ENCODE peak calls at places on chromosomes 16 and 17, in six cellular contexts. D, P, E, O, H and V are unnamed samples.

GRCh38 chr16:49672753-49673152 is 183.2 kb downstream of the ZNF423 start:
- DNase-seq in P (no peak), E (no peak), H (no peak), O (no peak), D (no peak), V (no peak)

GRCh38 chr16:48607056-48607825 is 2.7 kb downstream of the N4BP1 start:
- DNase-seq in H (no peak), D (no peak), E (peak), P (no peak), O (no peak), V (peak)

GRCh38 chr17:28993013-28993600 is 12.7 kb downstream of the SEZ6 start:
- DNase-seq in O (no peak), D (no peak), H (no peak), P (no peak), E (no peak), V (no peak)

GRCh38 chr17:66354981-66355380 is 52.6 kb downstream of the PRKCA start:
- DNase-seq in P (no peak), H (no peak), E (peak), D (no peak), O (no peak), V (no peak)

GRCh38 chr17:80769516-80769915 is 222.1 kb upstream of the CHMP6 start:
- DNase-seq in D (no peak), P (no peak), H (no peak), E (no peak), O (no peak), V (no peak)

GRCh38 chr16:17529982-17530760 is 59.4 kb upstream of the XYLT1 start:
- DNase-seq in H (no peak), D (peak), O (no peak), P (no peak), E (no peak), V (no peak)

GRCh38 chr17:57662021-57662420 is 83.1 kb downstream of the CCDC182 start:
- DNase-seq in D (no peak), E (no peak), H (no peak), P (no peak), O (no peak), V (no peak)

GRCh38 chr17:58312021-58312630 is 16.5 kb downstream of the TSPOAP1 start:
- DNase-seq in D (no peak), E (no peak), H (peak), P (no peak), O (no peak), V (no peak)

GRCh38 chr16:11557811-11558210 is 28.9 kb downstream of the LITAF start:
- DNase-seq in D (no peak), E (no peak), H (no peak), O (no peak), P (no peak), V (no peak)

GRCh38 chr16:65908568-65908967 is 457.9 kb upstream of the CDH5 start:
- DNase-seq in O (no peak), E (no peak), P (no peak), D (no peak), H (peak), V (no peak)

GRCh38 chr16:22739077-22739476 is 74.9 kb upstream of the HS3ST2 start:
- DNase-seq in D (no peak), H (no peak), O (no peak), E (no peak), P (no peak), V (no peak)

GRCh38 chr16:89722392-89723278 is 1.3 kb downstream of the ZNF276 start:
- DNase-seq in P (peak), H (no peak), E (peak), D (peak), O (peak), V (peak)

GRCh38 chr17:32962320-32962707 is 29.3 kb upstream of the SPACA3 start:
- DNase-seq in E (no peak), O (no peak), P (no peak), H (no peak), D (no peak), V (no peak)

GRCh38 chr16:57045694-57046381 is 46.5 kb upstream of the CPNE2 start:
- DNase-seq in H (peak), D (no peak), O (peak), E (peak), P (peak), V (peak)

GRCh38 chr16:11681526-11681925 is 13.3 kb downstream of the SNN start:
- DNase-seq in E (no peak), D (peak), O (no peak), H (no peak), P (no peak), V (no peak)

GRCh38 chr16:27561216-27561615 is 11.3 kb downstream of the KATNIP start:
- DNase-seq in D (no peak), H (no peak), E (no peak), O (no peak), P (peak), V (no peak)

GRCh38 chr16:770411-770810 is 9.9 kb downstream of the MSLN start:
- DNase-seq in O (no peak), P (no peak), D (no peak), E (no peak), H (no peak), V (no peak)

GRCh38 chr17:57604771-57605733 is 140.0 kb downstream of the CCDC182 start:
- DNase-seq in D (peak), H (peak), E (peak), P (no peak), O (no peak), V (no peak)

GRCh38 chr17:82748756-82749155 is 3.1 kb upstream of the TBCD start:
- DNase-seq in O (no peak), D (no peak), P (no peak), H (no peak), E (no peak), V (no peak)

GRCh38 chr17:11813278-11813677 is 184.0 kb downstream of the ZNF18 start:
- DNase-seq in E (no peak), P (no peak), D (no peak), O (no peak), H (no peak), V (no peak)

GRCh38 chr16:83940157-83940556 is 12.9 kb upstream of the OSGIN1 start:
- DNase-seq in E (no peak), D (no peak), H (no peak), P (no peak), O (no peak), V (no peak)
- TF ChIP-seq CTCF in E (no peak), D (no peak), H (no peak), P (no peak), O (no peak), V (no peak)

DNA sequence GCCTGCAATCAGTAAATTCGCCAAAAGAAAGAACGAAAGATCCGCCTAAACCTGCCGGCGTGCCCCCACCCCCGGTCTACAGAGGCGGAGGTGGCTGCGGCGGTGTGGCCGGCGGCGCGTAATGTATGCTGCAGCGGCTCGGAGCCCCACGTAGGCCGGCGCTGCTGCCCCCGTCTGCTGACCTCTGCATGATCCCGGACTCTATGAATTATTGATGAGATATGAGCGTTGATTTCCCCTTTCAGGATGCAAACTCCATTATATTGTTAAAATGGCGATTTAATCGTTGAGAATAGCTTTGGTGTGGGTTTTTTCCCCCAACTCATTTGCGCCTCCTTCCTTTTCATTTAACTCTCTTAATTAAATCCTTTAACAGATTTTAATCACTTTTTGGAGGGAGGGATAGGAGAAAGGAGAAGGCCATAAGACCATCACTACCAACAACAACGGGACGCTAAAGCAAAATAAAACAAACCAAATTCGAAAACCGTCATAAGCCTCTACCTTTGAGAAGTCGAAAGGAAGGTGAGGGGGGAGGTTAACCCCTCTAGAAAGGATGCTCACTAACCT is 3.6 kb downstream of the HOXB3 start:
- DNase-seq in D (peak), E (peak), O (no peak), H (no peak), P (peak), V (no peak)
- H2AFZ ChIP-seq in D (peak), E (no peak), O (no peak), H (no peak), P (peak), V (peak)

GRCh38 chr16:86343733-86344585 is 166.4 kb upstream of the FOXF1 start:
- DNase-seq in D (no peak), E (peak), P (peak), H (peak), O (no peak), V (no peak)
- H3K9ac ChIP-seq in D (no peak), E (peak), P (peak), H (peak), O (no peak), V (no peak)

DNA sequence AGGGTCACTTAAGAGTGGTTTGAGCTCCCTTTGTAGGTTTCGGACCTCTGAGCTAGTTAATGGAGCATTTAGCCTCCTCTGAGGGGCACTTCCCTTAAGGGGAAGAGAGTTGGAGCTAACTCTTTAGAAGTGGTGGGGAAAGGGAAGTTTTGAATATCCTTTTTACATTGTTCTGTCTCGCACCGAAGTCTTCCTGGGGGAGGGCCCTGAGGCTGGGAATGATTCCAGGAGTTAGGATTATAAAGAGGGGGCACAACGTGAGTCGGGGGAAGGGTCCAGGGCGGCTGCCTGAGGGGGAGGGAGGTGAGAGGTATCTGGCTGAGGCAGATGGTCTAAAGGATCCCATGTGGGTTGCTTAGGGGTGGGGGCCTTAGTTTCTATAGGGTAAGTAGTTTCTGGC is 32.3 kb downstream of the SEC14L1 start:
- DNase-seq in O (no peak), D (no peak), H (no peak), P (peak), E (no peak), V (no peak)
- TF ChIP-seq CTCF in O (no peak), D (no peak), H (no peak), P (no peak), E (no peak), V (no peak)

GRCh38 chr17:3972281-3972731 is 8.1 kb upstream of the ATP2A3 start:
- DNase-seq in H (no peak), O (no peak), P (no peak), D (no peak), E (no peak), V (no peak)

GRCh38 chr17:3974980-3975379 is 10.7 kb upstream of the ATP2A3 start:
- DNase-seq in H (no peak), E (no peak), D (no peak), O (no peak), P (no peak), V (no peak)

GRCh38 chr17:3972931-3973330 is 8.7 kb upstream of the ATP2A3 start:
- DNase-seq in D (no peak), H (peak), P (no peak), E (no peak), O (no peak), V (no peak)

GRCh38 chr17:3973498-3974137 is 9.4 kb upstream of the ATP2A3 start:
- DNase-seq in H (peak), D (no peak), O (no peak), E (no peak), P (no peak), V (no peak)

GRCh38 chr17:3974138-3974687 is 10.0 kb upstream of the ATP2A3 start:
- DNase-seq in O (no peak), H (peak), P (peak), E (no peak), D (no peak), V (no peak)
- H2AFZ ChIP-seq in O (no peak), H (no peak), P (peak), E (peak), D (no peak), V (no peak)

DNA sequence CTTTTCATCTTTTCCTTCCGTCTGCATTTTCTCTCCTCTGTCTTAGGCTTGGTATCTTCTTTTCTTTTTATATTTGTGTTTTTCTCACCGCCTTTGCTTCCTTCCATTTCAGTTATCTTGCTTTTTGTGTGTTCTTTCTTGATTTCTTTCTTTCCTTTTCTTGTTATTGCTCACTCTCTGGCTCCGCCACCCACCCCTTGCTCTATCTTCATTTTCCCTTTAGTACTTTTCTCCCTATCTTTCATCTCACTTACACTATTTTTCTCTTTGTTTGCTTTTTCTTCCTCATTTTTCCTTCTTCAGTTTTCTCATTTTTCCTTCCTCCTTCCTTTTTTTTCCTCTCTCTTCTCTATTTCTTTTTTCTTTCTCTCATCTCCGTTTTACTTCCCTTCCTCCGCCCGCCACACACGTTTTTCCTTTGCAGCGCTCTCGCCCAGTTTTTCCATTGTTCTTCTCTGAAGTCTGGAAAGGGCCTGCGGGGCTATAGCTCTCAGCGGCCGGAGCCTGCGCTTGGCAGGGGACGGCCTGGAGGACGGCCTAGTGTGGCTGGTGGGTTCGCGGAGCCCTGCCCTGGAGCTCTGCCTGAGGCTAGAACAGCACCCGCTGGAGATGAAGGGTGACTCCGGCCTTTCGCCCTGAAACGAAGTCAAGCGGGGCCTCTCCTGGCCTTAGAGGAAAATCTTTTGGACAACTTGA is 5.2 kb upstream of the HOXB13 start:
- DNase-seq in H (no peak), O (no peak), P (no peak), E (no peak), D (no peak), V (peak)
- H3K9ac ChIP-seq in H (no peak), O (no peak), P (no peak), E (no peak), D (no peak), V (peak)

DNA sequence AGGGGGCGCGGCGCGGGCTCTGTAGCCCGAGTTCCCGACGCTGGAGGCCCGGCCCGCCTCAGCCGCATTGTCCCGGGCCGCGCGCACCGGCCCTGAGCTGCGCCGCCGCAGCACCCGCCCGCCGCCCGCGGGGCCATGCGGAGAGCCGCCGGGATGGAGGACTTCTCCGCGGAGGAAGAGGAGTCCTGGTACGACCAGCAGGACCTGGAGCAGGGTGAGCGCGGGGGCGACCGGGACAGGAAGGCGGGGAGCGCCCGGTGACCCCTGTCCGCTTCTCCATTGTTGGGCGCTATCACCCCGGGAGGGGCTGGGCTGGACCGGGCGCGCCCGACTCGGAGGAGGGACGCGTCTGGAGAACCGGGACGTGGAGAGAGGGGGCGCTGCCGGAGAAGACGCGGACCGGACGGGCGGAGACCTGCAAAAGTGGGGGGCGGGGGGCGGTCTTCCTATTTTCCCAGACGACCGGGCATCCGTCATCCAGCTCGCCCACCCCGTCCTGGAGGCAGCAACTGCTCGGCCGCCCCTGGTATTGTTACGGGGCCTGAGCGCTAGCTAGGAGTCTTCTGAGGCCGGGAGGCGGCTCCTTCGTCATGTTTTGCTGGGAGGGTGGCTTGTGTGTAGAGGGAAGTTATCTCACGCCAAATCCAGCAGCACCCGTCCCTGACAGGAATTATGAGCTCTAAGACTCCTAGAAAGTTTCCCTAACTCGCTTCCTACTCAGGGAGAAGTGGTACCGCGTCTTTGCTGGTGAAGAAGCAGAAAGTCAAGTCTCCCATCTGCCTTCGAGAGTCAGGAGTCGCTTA is 678 bp downstream of the CDR2L start:
- DNase-seq in H (peak), O (no peak), P (peak), D (no peak), E (peak), V (peak)
- TF ChIP-seq CTCF in H (peak), O (peak), P (peak), D (no peak), E (peak), V (peak)

GRCh38 chr16:21301168-21301894 is 23.2 kb upstream of the CRYM start:
- DNase-seq in O (peak), H (peak), D (peak), E (peak), P (peak), V (peak)
- H2AFZ ChIP-seq in O (no peak), H (peak), D (peak), E (peak), P (peak), V (peak)

GRCh38 chr16:85589688-85590505 is 23.2 kb upstream of the GSE1 start:
- DNase-seq in H (no peak), E (no peak), O (no peak), P (no peak), D (no peak), V (no peak)

GRCh38 chr16:85586360-85587145 is 26.6 kb upstream of the GSE1 start:
- DNase-seq in P (no peak), E (peak), H (peak), D (no peak), O (no peak), V (no peak)

GRCh38 chr16:85585762-85586161 is 27.4 kb upstream of the GSE1 start:
- DNase-seq in O (no peak), H (no peak), E (no peak), P (no peak), D (no peak), V (no peak)

GRCh38 chr16:85588562-85589503 is 24.3 kb upstream of the GSE1 start:
- DNase-seq in P (no peak), H (no peak), D (no peak), O (no peak), E (no peak), V (no peak)

GRCh38 chr16:85587763-85588474 is 25.2 kb upstream of the GSE1 start:
- DNase-seq in O (no peak), E (no peak), H (no peak), P (no peak), D (no peak), V (no peak)
- H3K9ac ChIP-seq in O (no peak), E (no peak), H (no peak), P (no peak), D (no peak), V (no peak)